ENCODE peak calls at places on chromosome 22, in four cellular contexts. R is breast epithelium, V is NB4, O is HFFc6. P is an unnamed sample.

GRCh38 chr22:29477919-29478318 is 2.1 kb upstream of the NEFH start:
- DNase-seq in R (no peak), V (no peak), O (no peak), P (no peak)

GRCh38 chr22:26648011-26648497 is 9.3 kb upstream of the MIAT start:
- DNase-seq in R (no peak), V (no peak), O (no peak), P (peak; percentile 71)

GRCh38 chr22:36110306-36110791 is 50.2 kb downstream of the APOL3 start:
- DNase-seq in R (no peak), V (no peak), O (no peak), P (no peak)

GRCh38 chr22:19576460-19577421 is 52.5 kb upstream of the CLDN5 start:
- DNase-seq in R (no peak), V (peak; percentile 99), O (peak; percentile 53), P (no peak)

GRCh38 chr22:42949159-42949558 is 65.8 kb downstream of the PACSIN2 start:
- DNase-seq in R (no peak), V (no peak), O (no peak), P (no peak)

GRCh38 chr22:49299821-49300231 is 527.8 kb downstream of the BRD1 start:
- DNase-seq in R (no peak), V (no peak), O (no peak), P (peak; percentile 15)

GRCh38 chr22:19759459-19759993 is 1.1 kb upstream of the TBX1 start:
- DNase-seq in R (no peak), V (no peak), O (no peak), P (no peak)

GRCh38 chr22:41003041-41003440 is 51.9 kb downstream of the RBX1 start:
- DNase-seq in R (peak; percentile 55), V (no peak), O (no peak), P (peak; percentile 58)

GRCh38 chr22:39469681-39470461 is 13.1 kb downstream of the MGAT3 start:
- DNase-seq in R (no peak), V (no peak), O (no peak), P (no peak)

GRCh38 chr22:42881982-42882656 is 25.0 kb upstream of the ARFGAP3 start:
- DNase-seq in R (no peak), V (no peak), O (no peak), P (no peak)

GRCh38 chr22:40200795-40201194 is 23.1 kb downstream of the TNRC6B start:
- DNase-seq in R (no peak), V (no peak), O (no peak), P (no peak)

GRCh38 chr22:46054878-46055158 is 77.9 kb upstream of the WNT7B start:
- DNase-seq in R (no peak), V (no peak), O (no peak), P (no peak)

GRCh38 chr22:26047920-26048319 is 121.3 kb upstream of the SEZ6L start:
- DNase-seq in R (no peak), V (no peak), O (no peak), P (no peak)

GRCh38 chr22:24379536-24379935 is 47.9 kb upstream of the ADORA2A start:
- DNase-seq in R (no peak), V (no peak), O (peak; percentile 39), P (no peak)

GRCh38 chr22:25060522-25061071 is 108.1 kb downstream of the KIAA1671 start:
- DNase-seq in R (no peak), V (no peak), O (no peak), P (no peak)

GRCh38 chr22:40249286-40249685 is 71.6 kb downstream of the TNRC6B start:
- DNase-seq in R (no peak), V (no peak), O (no peak), P (no peak)

GRCh38 chr22:26389125-26389524 is 39.9 kb upstream of the ASPHD2 start:
- DNase-seq in R (no peak), V (no peak), O (no peak), P (no peak)

GRCh38 chr22:20843501-20843900 is 15.1 kb downstream of the PI4KA start:
- DNase-seq in R (no peak), V (no peak), O (no peak), P (no peak)

GRCh38 chr22:41935015-41935908 is 8.7 kb upstream of the TNFRSF13C start:
- DNase-seq in R (no peak), V (no peak), O (no peak), P (no peak)

GRCh38 chr22:39543095-39543494 is 10.5 kb upstream of the RPS19BP1 start:
- DNase-seq in R (no peak), V (peak; percentile 58), O (no peak), P (no peak)

GRCh38 chr22:19062909-19063308 is 59.3 kb downstream of the DGCR2 start:
- DNase-seq in R (no peak), V (no peak), O (no peak), P (no peak)

GRCh38 chr22:43338766-43339345 is 4.3 kb downstream of the SCUBE1 start:
- DNase-seq in R (no peak), V (no peak), O (no peak), P (no peak)

GRCh38 chr22:19526076-19526701 is 2.0 kb upstream of the CLDN5 start:
- DNase-seq in R (no peak), V (no peak), O (no peak), P (no peak)

GRCh38 chr22:33050614-33051230 is 7.5 kb downstream of the SYN3 start:
- DNase-seq in R (no peak), V (no peak), O (no peak), P (no peak)

GRCh38 chr22:36175892-36176291 is 15.3 kb upstream of the APOL3 start:
- DNase-seq in R (no peak), V (no peak), O (no peak), P (no peak)

GRCh38 chr22:50733521-50734342 is 4.3 kb upstream of the ACR start:
- DNase-seq in R (peak; percentile 12), V (no peak), O (peak; percentile 37), P (no peak)

GRCh38 chr22:30607300-30607930 is 441 bp downstream of the TCN2 start:
- DNase-seq in R (no peak), V (no peak), O (no peak), P (no peak)

GRCh38 chr22:38964989-38965388 is 7.6 kb downstream of the APOBEC3A start:
- DNase-seq in R (no peak), V (no peak), O (no peak), P (no peak)

GRCh38 chr22:22141031-22141430 is 103.6 kb upstream of the VPREB1 start:
- DNase-seq in R (no peak), V (no peak), O (no peak), P (no peak)

GRCh38 chr22:22148905-22149304 is 95.7 kb upstream of the VPREB1 start:
- DNase-seq in R (no peak), V (no peak), O (no peak), P (no peak)

GRCh38 chr22:22141771-22142591 is 102.6 kb upstream of the VPREB1 start:
- DNase-seq in R (no peak), V (no peak), O (no peak), P (no peak)

GRCh38 chr22:22143448-22143847 is 101.1 kb upstream of the VPREB1 start:
- DNase-seq in R (no peak), V (no peak), O (no peak), P (no peak)

GRCh38 chr22:22144858-22145257 is 99.7 kb upstream of the VPREB1 start:
- DNase-seq in R (no peak), V (no peak), O (no peak), P (no peak)
- TF ChIP-seq CTCF in R (no peak), V (no peak), O (peak; percentile 62), P (no peak)

DNA sequence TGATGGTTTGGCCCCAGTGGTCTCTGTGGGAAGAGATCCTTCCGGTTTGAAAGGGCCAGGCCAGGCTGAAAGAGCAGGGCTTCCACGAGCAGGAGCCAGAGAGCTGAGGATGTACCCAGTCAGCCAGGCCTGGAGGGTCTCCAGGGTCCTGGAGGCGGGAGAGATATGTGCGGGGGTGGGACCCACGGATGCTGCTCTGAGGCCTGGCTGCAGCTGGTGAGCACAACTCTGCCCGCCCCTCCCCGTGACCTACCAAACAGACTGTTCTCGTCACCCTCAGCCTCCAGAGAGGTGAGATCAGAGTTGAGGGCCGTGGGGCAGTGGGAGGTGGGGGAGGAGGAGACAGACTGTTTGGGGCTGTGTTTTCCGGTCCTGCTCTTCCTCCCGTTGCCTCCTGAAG is 42.2 kb downstream of the TRIOBP start:
- DNase-seq in R (no peak), V (peak; percentile 84), O (no peak), P (peak; percentile 44)
- TF ChIP-seq CTCF in R (no peak), V (no peak), O (no peak), P (no peak)

GRCh38 chr22:17366329-17366728 is 2.9 kb upstream of the CECR2 start:
- DNase-seq in R (no peak), V (no peak), O (no peak), P (no peak)

GRCh38 chr22:17369553-17370035 is 334 bp downstream of the CECR2 start:
- DNase-seq in R (no peak), V (peak; percentile 66), O (no peak), P (no peak)

GRCh38 chr22:17368144-17368726 is 1.0 kb upstream of the CECR2 start:
- DNase-seq in R (no peak), V (no peak), O (no peak), P (no peak)

GRCh38 chr22:17368727-17369552 is at the start of gene CECR2:
- DNase-seq in R (peak; percentile 58), V (peak; percentile 58), O (no peak), P (peak; percentile 89)

DNA sequence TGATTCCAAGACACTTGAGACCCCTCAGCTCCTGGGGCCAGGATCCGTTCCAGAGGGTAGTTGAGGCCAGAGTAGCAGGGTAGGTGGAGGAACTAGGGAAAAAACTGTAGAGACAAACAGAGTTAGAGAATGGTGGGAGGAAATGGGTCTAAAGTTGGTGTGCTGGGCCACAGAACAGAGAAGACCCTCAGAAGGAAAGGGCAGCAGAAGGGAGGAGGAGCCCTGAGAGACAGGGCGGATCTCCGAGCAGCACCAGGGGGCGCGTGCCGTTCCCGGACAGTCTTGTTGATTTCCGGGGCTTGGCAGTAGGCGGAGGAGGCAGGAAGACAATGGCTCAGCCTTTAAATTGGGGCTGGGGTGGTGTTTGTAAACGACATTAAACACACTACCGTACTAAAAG is 2.4 kb upstream of the CECR2 start:
- DNase-seq in R (no peak), V (peak; percentile 62), O (no peak), P (no peak)
- TF ChIP-seq CTCF in R (no peak), V (peak; percentile 46), O (no peak), P (no peak)

DNA sequence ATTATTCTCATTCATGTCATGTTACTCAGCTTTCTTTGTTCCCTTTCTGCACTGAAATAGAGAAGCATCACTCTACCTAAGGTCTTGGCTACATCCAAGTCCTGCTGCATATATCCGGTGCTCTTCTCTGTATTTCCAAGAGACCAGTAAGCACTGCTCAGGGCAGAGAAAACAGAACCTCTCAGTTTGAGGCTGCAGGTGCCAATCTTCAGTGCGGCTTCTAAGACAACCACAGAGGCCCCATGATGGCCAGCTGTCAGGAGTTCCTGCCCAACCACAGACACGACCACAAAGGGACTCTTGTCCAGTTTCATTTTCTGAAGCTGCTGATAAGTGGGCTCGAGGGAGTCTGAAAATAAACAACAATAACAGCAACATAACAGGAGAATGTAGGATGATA is 378.4 kb upstream of the PITPNB start:
- DNase-seq in R (no peak), V (peak; percentile 29), O (no peak), P (no peak)
- TF ChIP-seq CTCF in R (no peak), V (no peak), O (no peak), P (no peak)

GRCh38 chr22:37470087-37470445 is 16.1 kb downstream of the MFNG start:
- DNase-seq in R (no peak), V (no peak), O (no peak), P (no peak)
- TF ChIP-seq CTCF in R (no peak), V (no peak), O (no peak), P (no peak)